ENCODE peak calls at places on chromosomes 1 and 21, in four cellular contexts. S, A, D and H are unnamed samples.

GRCh38 chr1:223540485-223541106 is 124.9 kb downstream of the CAPN8 start:
- DNase-seq in A (no peak), S (no peak), D (no peak), H (no peak)

GRCh38 chr1:235941852-235942624 is 75.3 kb upstream of the LYST start:
- DNase-seq in D (peak), S (no peak), A (no peak), H (no peak)

GRCh38 chr21:43278359-43278758 is 109.6 kb downstream of the CRYAA start:
- DNase-seq in A (no peak), S (no peak), D (no peak), H (no peak)

GRCh38 chr21:45937721-45938452 is 43.7 kb upstream of the COL6A1 start:
- DNase-seq in A (no peak), D (no peak), S (no peak), H (no peak)

GRCh38 chr21:26591543-26591942 is 18.5 kb upstream of the CYYR1 start:
- DNase-seq in D (no peak), S (no peak), A (no peak), H (no peak)

GRCh38 chr1:53575141-53575947 is 116.1 kb downstream of the DMRTB1 start:
- DNase-seq in D (no peak), A (no peak), S (no peak), H (no peak)

GRCh38 chr1:184881941-184882648 is 92.2 kb downstream of the NIBAN1 start:
- DNase-seq in D (peak), A (no peak), S (no peak), H (peak)

GRCh38 chr1:117017062-117017461 is 15.5 kb downstream of the CD101 start:
- DNase-seq in S (no peak), D (no peak), A (no peak), H (no peak)

GRCh38 chr1:185961664-185962063 is 227.5 kb downstream of the HMCN1 start:
- DNase-seq in S (no peak), D (no peak), A (no peak), H (no peak)

GRCh38 chr1:210246447-210246846 is 13.9 kb downstream of the SERTAD4 start:
- DNase-seq in S (no peak), A (no peak), D (no peak), H (no peak)

GRCh38 chr1:5906116-5906515 is 86.1 kb downstream of the NPHP4 start:
- DNase-seq in D (no peak), S (no peak), A (no peak), H (no peak)

GRCh38 chr1:26372039-26372438 is 511 bp downstream of the ZNF683 start:
- DNase-seq in D (peak), A (no peak), S (no peak), H (no peak)

GRCh38 chr1:197092491-197093023 is 25.5 kb upstream of the F13B start:
- DNase-seq in S (no peak), D (no peak), A (no peak), H (no peak)

GRCh38 chr1:228438266-228438665 is 21.6 kb upstream of the TRIM17 start:
- DNase-seq in D (no peak), A (no peak), S (no peak), H (no peak)

GRCh38 chr21:35831230-35831629 is 229.1 kb downstream of the SETD4 start:
- DNase-seq in D (no peak), A (no peak), S (no peak), H (no peak)

GRCh38 chr1:232622981-232623380 is 7.0 kb downstream of the SIPA1L2 start:
- DNase-seq in A (peak), D (no peak), S (no peak), H (no peak)

DNA sequence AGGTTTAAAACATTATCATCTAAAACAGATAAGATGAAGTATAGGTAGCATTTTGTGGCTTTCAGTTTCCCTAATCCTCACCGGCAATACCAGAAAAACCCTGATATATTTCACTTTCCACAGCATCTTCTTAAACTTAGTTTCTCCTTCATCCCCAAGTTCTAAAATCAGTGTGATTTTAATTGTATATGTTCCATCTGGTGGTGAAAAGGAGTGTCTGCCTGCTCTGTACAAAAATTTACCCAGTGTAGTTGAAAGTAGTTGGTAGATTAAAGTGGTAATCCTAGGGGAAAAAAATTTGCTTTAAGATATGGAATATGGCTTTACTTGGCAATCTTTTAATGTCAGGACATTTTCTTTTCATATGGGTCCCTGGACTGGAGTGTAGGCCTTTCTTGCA is 74.3 kb downstream of the CEP350 start:
- DNase-seq in D (no peak), S (no peak), A (no peak), H (no peak)
- TF ChIP-seq CTCF in D (peak), S (no peak), A (peak), H (peak)

GRCh38 chr1:56710646-56711045 is 65.5 kb downstream of the PRKAA2 start:
- DNase-seq in S (no peak), D (peak), A (no peak), H (no peak)

GRCh38 chr1:56709995-56710394 is 64.9 kb downstream of the PRKAA2 start:
- DNase-seq in S (no peak), D (no peak), A (no peak), H (no peak)

GRCh38 chr1:56709269-56709880 is 64.3 kb downstream of the PRKAA2 start:
- DNase-seq in D (peak), A (peak), S (peak), H (peak)

GRCh38 chr1:56713112-56713511 is 68.0 kb downstream of the PRKAA2 start:
- DNase-seq in D (no peak), S (no peak), A (no peak), H (no peak)

GRCh38 chr1:56712150-56712549 is 67.0 kb downstream of the PRKAA2 start:
- DNase-seq in D (no peak), A (no peak), S (no peak), H (no peak)
- TF ChIP-seq CTCF in D (no peak), A (no peak), S (no peak), H (no peak)

DNA sequence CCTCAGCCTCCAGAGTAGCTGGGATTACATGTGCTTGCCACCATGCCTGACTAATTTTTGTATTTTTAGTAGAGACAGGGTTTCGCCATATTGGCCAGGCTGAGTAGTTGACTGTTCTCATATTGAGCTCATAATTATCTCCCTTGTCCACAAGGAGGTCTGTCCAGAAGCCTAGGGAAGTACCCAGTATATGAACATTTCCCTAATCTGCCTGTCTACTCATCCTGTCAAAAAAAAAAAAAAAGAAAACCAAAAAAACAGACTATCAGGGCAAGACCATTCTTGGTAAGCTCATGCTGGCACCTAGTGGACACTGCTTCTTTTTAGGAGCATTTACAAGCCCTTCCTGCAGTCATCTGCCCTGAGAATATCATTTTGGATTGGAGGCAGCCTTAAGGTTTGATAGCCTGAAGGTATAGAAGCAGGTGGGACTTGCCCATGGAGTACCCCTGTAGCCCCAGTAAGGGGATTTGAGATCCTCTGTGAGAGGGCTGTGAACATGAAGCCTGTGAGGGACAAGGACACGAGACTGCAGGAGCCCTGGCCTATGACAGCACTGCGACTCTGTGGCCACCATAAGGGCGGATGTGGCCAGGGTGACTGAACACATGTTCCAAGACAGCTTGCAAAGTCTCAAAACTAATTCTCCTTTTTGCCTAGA is 10.8 kb upstream of the DUSP12 start:
- DNase-seq in S (peak), A (peak), D (peak), H (peak)
- TF ChIP-seq CTCF in S (peak), A (peak), D (peak), H (peak)

GRCh38 chr1:95287825-95288224 is 53.8 kb downstream of the RWDD3 start:
- DNase-seq in S (no peak), A (no peak), D (no peak), H (no peak)

GRCh38 chr1:95284420-95284819 is 50.4 kb downstream of the RWDD3 start:
- DNase-seq in A (no peak), S (no peak), D (no peak), H (no peak)

GRCh38 chr1:95282496-95282850 is 48.5 kb downstream of the RWDD3 start:
- DNase-seq in A (no peak), D (no peak), S (no peak), H (no peak)

GRCh38 chr1:95286479-95286878 is 52.5 kb downstream of the RWDD3 start:
- DNase-seq in D (no peak), A (no peak), S (peak), H (no peak)

GRCh38 chr1:95287078-95287477 is 53.1 kb downstream of the RWDD3 start:
- DNase-seq in D (no peak), S (peak), A (peak), H (no peak)
- TF ChIP-seq CTCF in D (no peak), S (no peak), A (no peak), H (no peak)